ENCODE peak calls at places on chromosomes 13 and 19, in five cellular contexts. O, T, Y, Q and I are unnamed samples.

GRCh38 chr13:98432638-98433037 is 144.3 kb downstream of the STK24 start:
- DNase-seq in O (no peak), Y (no peak), Q (no peak), T (no peak), I (no peak)

GRCh38 chr13:111503905-111504695 is 183.7 kb downstream of the TEX29 start:
- DNase-seq in O (no peak), Y (no peak), T (no peak), Q (no peak), I (no peak)

GRCh38 chr19:4493929-4494690 is 22.0 kb downstream of the HDGFL2 start:
- DNase-seq in T (no peak), Q (no peak), O (no peak), Y (no peak), I (no peak)

GRCh38 chr13:93248627-93249047 is 22.0 kb downstream of the GPC6 start:
- DNase-seq in Y (no peak), T (no peak), O (no peak), Q (no peak), I (peak)

GRCh38 chr19:18194208-18194530 is 1.2 kb downstream of the MPV17L2 start:
- DNase-seq in T (no peak), Y (no peak), Q (no peak), O (no peak), I (no peak)

GRCh38 chr19:38209671-38210457 is 14.2 kb downstream of the DPF1 start:
- DNase-seq in O (peak), Q (no peak), T (peak), Y (no peak), I (no peak)

GRCh38 chr13:65656740-65657329 is 1573.3 kb downstream of the PCDH9 start:
- DNase-seq in Y (no peak), T (peak), O (peak), Q (no peak), I (no peak)

GRCh38 chr19:45663800-45664199 is 4.2 kb upstream of the GIPR start:
- DNase-seq in Q (no peak), Y (no peak), T (no peak), O (no peak), I (no peak)

GRCh38 chr13:112012004-112012704 is 54.8 kb upstream of the SOX1 start:
- DNase-seq in O (no peak), Q (no peak), T (no peak), Y (no peak), I (no peak)

GRCh38 chr19:17307876-17308377 is 1.4 kb upstream of the DDA1 start:
- DNase-seq in Q (no peak), O (no peak), Y (no peak), T (no peak), I (no peak)